ENCODE peak calls at places on chromosome 12, in eight cellular contexts. One of them, this sample, is unnamed.

GRCh38 chr12:12070674-12071661 is at the start of gene BCL2L14:
- DNase-seq in mammary epithelial cell: no peak
- DNase-seq in lower leg skin: no peak
- DNase-seq in coronary artery: no peak
- DNase-seq in GM23338: no peak
- DNase-seq in stomach: no peak
- DNase-seq in MM.1S: peak; percentile 46
- DNase-seq in testis: no peak
- DNase-seq in this sample: peak; percentile 49

GRCh38 chr12:575948-576612 is 87.2 kb downstream of the NINJ2 start:
- DNase-seq in stomach: peak; percentile 82
- DNase-seq in testis: peak; percentile 83
- DNase-seq in MM.1S: peak; percentile 75
- DNase-seq in GM23338: peak; percentile 79
- DNase-seq in mammary epithelial cell: peak; percentile 64
- DNase-seq in coronary artery: peak; percentile 88
- DNase-seq in lower leg skin: peak; percentile 95
- DNase-seq in this sample: peak; percentile 98

GRCh38 chr12:68440068-68440581 is 108.0 kb upstream of the MDM1 start:
- DNase-seq in testis: no peak
- DNase-seq in stomach: no peak
- DNase-seq in mammary epithelial cell: peak; percentile 69
- DNase-seq in MM.1S: no peak
- DNase-seq in GM23338: no peak
- DNase-seq in coronary artery: no peak
- DNase-seq in lower leg skin: no peak
- DNase-seq in this sample: no peak

GRCh38 chr12:106776897-106777296 is 2.4 kb downstream of the RIC8B start:
- DNase-seq in mammary epithelial cell: no peak
- DNase-seq in coronary artery: no peak
- DNase-seq in stomach: no peak
- DNase-seq in lower leg skin: no peak
- DNase-seq in testis: no peak
- DNase-seq in MM.1S: no peak
- DNase-seq in GM23338: no peak
- DNase-seq in this sample: no peak

GRCh38 chr12:2302711-2303255 is 250.0 kb downstream of the CACNA1C start:
- DNase-seq in MM.1S: no peak
- DNase-seq in lower leg skin: peak; percentile 82
- DNase-seq in stomach: no peak
- DNase-seq in testis: no peak
- DNase-seq in coronary artery: no peak
- DNase-seq in mammary epithelial cell: no peak
- DNase-seq in GM23338: no peak
- DNase-seq in this sample: no peak

GRCh38 chr12:67910360-67911292 is 78.6 kb upstream of the IFNG-AS1 start:
- DNase-seq in testis: no peak
- DNase-seq in GM23338: no peak
- DNase-seq in coronary artery: no peak
- DNase-seq in stomach: no peak
- DNase-seq in lower leg skin: no peak
- DNase-seq in MM.1S: no peak
- DNase-seq in mammary epithelial cell: peak; percentile 90
- DNase-seq in this sample: no peak

GRCh38 chr12:109729837-109730200 is 16.2 kb downstream of the FAM222A start:
- DNase-seq in MM.1S: no peak
- DNase-seq in mammary epithelial cell: no peak
- DNase-seq in coronary artery: no peak
- DNase-seq in lower leg skin: no peak
- DNase-seq in testis: no peak
- DNase-seq in GM23338: no peak
- DNase-seq in stomach: no peak
- DNase-seq in this sample: no peak

GRCh38 chr12:98767248-98767647 is 122.2 kb downstream of the APAF1 start:
- DNase-seq in lower leg skin: no peak
- DNase-seq in MM.1S: no peak
- DNase-seq in stomach: no peak
- DNase-seq in coronary artery: no peak
- DNase-seq in GM23338: no peak
- DNase-seq in mammary epithelial cell: no peak
- DNase-seq in testis: no peak
- DNase-seq in this sample: no peak

GRCh38 chr12:67593041-67593870 is 55.3 kb upstream of the DYRK2 start:
- DNase-seq in coronary artery: no peak
- DNase-seq in stomach: peak; percentile 82
- DNase-seq in GM23338: peak; percentile 5
- DNase-seq in MM.1S: no peak
- DNase-seq in lower leg skin: no peak
- DNase-seq in mammary epithelial cell: peak; percentile 94
- DNase-seq in testis: no peak
- DNase-seq in this sample: no peak

GRCh38 chr12:16602412-16602811 is 3.5 kb downstream of the LMO3 start:
- DNase-seq in MM.1S: no peak
- DNase-seq in mammary epithelial cell: no peak
- DNase-seq in GM23338: no peak
- DNase-seq in lower leg skin: no peak
- DNase-seq in testis: no peak
- DNase-seq in stomach: no peak
- DNase-seq in coronary artery: no peak
- DNase-seq in this sample: no peak

GRCh38 chr12:16600525-16600924 is 5.4 kb downstream of the LMO3 start:
- DNase-seq in lower leg skin: no peak
- DNase-seq in GM23338: no peak
- DNase-seq in coronary artery: no peak
- DNase-seq in stomach: no peak
- DNase-seq in testis: no peak
- DNase-seq in mammary epithelial cell: no peak
- DNase-seq in MM.1S: no peak
- DNase-seq in this sample: no peak

GRCh38 chr12:16594796-16595195 is 11.2 kb downstream of the LMO3 start:
- DNase-seq in MM.1S: no peak
- DNase-seq in testis: no peak
- DNase-seq in mammary epithelial cell: no peak
- DNase-seq in stomach: no peak
- DNase-seq in coronary artery: no peak
- DNase-seq in GM23338: no peak
- DNase-seq in lower leg skin: no peak
- DNase-seq in this sample: no peak

GRCh38 chr12:16603265-16603915 is 2.6 kb downstream of the LMO3 start:
- DNase-seq in lower leg skin: no peak
- DNase-seq in testis: no peak
- DNase-seq in stomach: no peak
- DNase-seq in MM.1S: no peak
- DNase-seq in coronary artery: no peak
- DNase-seq in GM23338: no peak
- DNase-seq in mammary epithelial cell: no peak
- DNase-seq in this sample: no peak

DNA sequence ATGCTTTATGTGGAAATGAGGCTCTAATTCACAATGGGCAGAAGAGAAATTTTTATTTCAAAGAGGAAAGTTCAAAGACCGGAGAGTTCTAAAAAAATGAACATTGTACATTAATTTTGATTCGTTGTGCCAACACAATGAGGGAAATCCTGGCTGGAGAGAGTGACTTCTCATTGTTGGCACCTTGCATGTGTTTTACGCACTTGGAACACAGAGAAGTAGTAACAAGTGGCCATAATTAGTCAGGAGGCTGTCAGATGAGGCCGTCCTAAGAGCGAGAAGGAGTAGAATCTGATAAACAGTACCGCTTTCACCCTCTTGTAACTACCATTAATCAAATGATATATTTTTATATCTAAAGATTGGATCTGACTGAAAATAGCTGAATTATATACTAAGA is 6.9 kb downstream of the LMO3 start:
- DNase-seq in stomach: no peak
- DNase-seq in lower leg skin: no peak
- DNase-seq in testis: no peak
- DNase-seq in GM23338: no peak
- DNase-seq in MM.1S: no peak
- DNase-seq in coronary artery: no peak
- DNase-seq in mammary epithelial cell: no peak
- DNase-seq in this sample: no peak
- H3K4me3 ChIP-seq in stomach: no peak overlapping the region
- H3K4me3 ChIP-seq in lower leg skin: no peak overlapping the region
- H3K4me3 ChIP-seq in testis: no peak overlapping the region
- H3K4me3 ChIP-seq in GM23338: no peak overlapping the region
- H3K4me3 ChIP-seq in MM.1S: no peak overlapping the region
- H3K4me3 ChIP-seq in coronary artery: no peak overlapping the region
- H3K4me3 ChIP-seq in mammary epithelial cell: no peak overlapping the region
- H3K4me3 ChIP-seq in this sample: no peak overlapping the region

GRCh38 chr12:46372852-46373302 is 304 bp upstream of the SLC38A2 start:
- DNase-seq in mammary epithelial cell: no peak
- DNase-seq in GM23338: peak; percentile 95
- DNase-seq in stomach: no peak
- DNase-seq in MM.1S: no peak
- DNase-seq in coronary artery: peak; percentile 78
- DNase-seq in testis: no peak
- DNase-seq in lower leg skin: no peak
- DNase-seq in this sample: peak; percentile 98

GRCh38 chr12:46376579-46376978 is 4.0 kb upstream of the SLC38A2 start:
- DNase-seq in stomach: no peak
- DNase-seq in testis: no peak
- DNase-seq in coronary artery: no peak
- DNase-seq in GM23338: no peak
- DNase-seq in mammary epithelial cell: no peak
- DNase-seq in lower leg skin: no peak
- DNase-seq in MM.1S: no peak
- DNase-seq in this sample: no peak

GRCh38 chr12:46374286-46374685 is 1.7 kb upstream of the SLC38A2 start:
- DNase-seq in stomach: no peak
- DNase-seq in testis: no peak
- DNase-seq in GM23338: no peak
- DNase-seq in lower leg skin: no peak
- DNase-seq in mammary epithelial cell: no peak
- DNase-seq in coronary artery: no peak
- DNase-seq in MM.1S: no peak
- DNase-seq in this sample: no peak

GRCh38 chr12:46373303-46374182 is 970 bp upstream of the SLC38A2 start:
- DNase-seq in GM23338: peak; percentile 79
- DNase-seq in stomach: peak; percentile 51
- DNase-seq in testis: peak; percentile 68
- DNase-seq in coronary artery: peak; percentile 85
- DNase-seq in MM.1S: peak; percentile 53
- DNase-seq in lower leg skin: peak; percentile 92
- DNase-seq in mammary epithelial cell: peak; percentile 58
- DNase-seq in this sample: peak; percentile 61

GRCh38 chr12:46374711-46375110 is 2.1 kb upstream of the SLC38A2 start:
- DNase-seq in stomach: no peak
- DNase-seq in testis: no peak
- DNase-seq in GM23338: no peak
- DNase-seq in lower leg skin: no peak
- DNase-seq in MM.1S: no peak
- DNase-seq in mammary epithelial cell: no peak
- DNase-seq in coronary artery: no peak
- DNase-seq in this sample: no peak
- H3K4me3 ChIP-seq in stomach: no peak overlapping the region
- H3K4me3 ChIP-seq in testis: no peak overlapping the region
- H3K4me3 ChIP-seq in GM23338: no peak overlapping the region
- H3K4me3 ChIP-seq in lower leg skin: no peak overlapping the region
- H3K4me3 ChIP-seq in MM.1S: no peak overlapping the region
- H3K4me3 ChIP-seq in mammary epithelial cell: no peak overlapping the region
- H3K4me3 ChIP-seq in coronary artery: no peak overlapping the region
- H3K4me3 ChIP-seq in this sample: no peak overlapping the region

GRCh38 chr12:52249041-52249461 is 16.0 kb downstream of the KRT7 start:
- DNase-seq in lower leg skin: peak; percentile 85
- DNase-seq in coronary artery: peak; percentile 93
- DNase-seq in mammary epithelial cell: no peak
- DNase-seq in MM.1S: no peak
- DNase-seq in stomach: peak; percentile 84
- DNase-seq in GM23338: no peak
- DNase-seq in testis: no peak
- DNase-seq in this sample: no peak

GRCh38 chr12:52250048-52250990 is 17.3 kb downstream of the KRT7 start:
- DNase-seq in GM23338: peak; percentile 68
- DNase-seq in lower leg skin: peak; percentile 82
- DNase-seq in mammary epithelial cell: no peak
- DNase-seq in MM.1S: no peak
- DNase-seq in coronary artery: peak; percentile 68
- DNase-seq in stomach: no peak
- DNase-seq in testis: no peak
- DNase-seq in this sample: peak; percentile 80

GRCh38 chr12:52247622-52248540 is 14.8 kb downstream of the KRT7 start:
- DNase-seq in mammary epithelial cell: no peak
- DNase-seq in lower leg skin: peak; percentile 74
- DNase-seq in coronary artery: peak; percentile 53
- DNase-seq in MM.1S: no peak
- DNase-seq in testis: no peak
- DNase-seq in GM23338: no peak
- DNase-seq in stomach: no peak
- DNase-seq in this sample: peak; percentile 45

GRCh38 chr12:52248541-52249035 is 15.5 kb downstream of the KRT7 start:
- DNase-seq in mammary epithelial cell: no peak
- DNase-seq in stomach: peak; percentile 17
- DNase-seq in lower leg skin: peak; percentile 74
- DNase-seq in GM23338: no peak
- DNase-seq in testis: no peak
- DNase-seq in coronary artery: no peak
- DNase-seq in MM.1S: no peak
- DNase-seq in this sample: peak; percentile 48

GRCh38 chr12:52249511-52250047 is 16.5 kb downstream of the KRT7 start:
- DNase-seq in testis: no peak
- DNase-seq in stomach: no peak
- DNase-seq in MM.1S: no peak
- DNase-seq in mammary epithelial cell: no peak
- DNase-seq in lower leg skin: peak; percentile 59
- DNase-seq in GM23338: no peak
- DNase-seq in coronary artery: no peak
- DNase-seq in this sample: no peak
- H3K4me3 ChIP-seq in testis: no peak overlapping the region
- H3K4me3 ChIP-seq in stomach: no peak overlapping the region
- H3K4me3 ChIP-seq in MM.1S: no peak overlapping the region
- H3K4me3 ChIP-seq in mammary epithelial cell: no peak overlapping the region
- H3K4me3 ChIP-seq in lower leg skin: no peak overlapping the region
- H3K4me3 ChIP-seq in GM23338: peak overlapping the region; percentile 59
- H3K4me3 ChIP-seq in coronary artery: peak overlapping the region; percentile 39
- H3K4me3 ChIP-seq in this sample: no peak overlapping the region

GRCh38 chr12:117300131-117300530 is 61.3 kb downstream of the NOS1 start:
- DNase-seq in MM.1S: no peak
- DNase-seq in lower leg skin: no peak
- DNase-seq in testis: no peak
- DNase-seq in coronary artery: no peak
- DNase-seq in mammary epithelial cell: no peak
- DNase-seq in stomach: no peak
- DNase-seq in GM23338: no peak
- DNase-seq in this sample: no peak

GRCh38 chr12:117294206-117294605 is 67.2 kb downstream of the NOS1 start:
- DNase-seq in GM23338: peak; percentile 41
- DNase-seq in stomach: no peak
- DNase-seq in MM.1S: no peak
- DNase-seq in lower leg skin: no peak
- DNase-seq in testis: no peak
- DNase-seq in coronary artery: no peak
- DNase-seq in mammary epithelial cell: no peak
- DNase-seq in this sample: peak; percentile 68

GRCh38 chr12:117298191-117298590 is 63.2 kb downstream of the NOS1 start:
- DNase-seq in MM.1S: no peak
- DNase-seq in testis: no peak
- DNase-seq in mammary epithelial cell: no peak
- DNase-seq in GM23338: no peak
- DNase-seq in lower leg skin: no peak
- DNase-seq in coronary artery: no peak
- DNase-seq in stomach: no peak
- DNase-seq in this sample: no peak

GRCh38 chr12:117293510-117293909 is 67.9 kb downstream of the NOS1 start:
- DNase-seq in coronary artery: no peak
- DNase-seq in mammary epithelial cell: no peak
- DNase-seq in testis: no peak
- DNase-seq in GM23338: no peak
- DNase-seq in MM.1S: no peak
- DNase-seq in lower leg skin: no peak
- DNase-seq in stomach: no peak
- DNase-seq in this sample: no peak

GRCh38 chr12:117298648-117299225 is 62.7 kb downstream of the NOS1 start:
- DNase-seq in coronary artery: no peak
- DNase-seq in MM.1S: no peak
- DNase-seq in testis: no peak
- DNase-seq in stomach: no peak
- DNase-seq in GM23338: no peak
- DNase-seq in lower leg skin: no peak
- DNase-seq in mammary epithelial cell: no peak
- DNase-seq in this sample: no peak
- H3K4me3 ChIP-seq in coronary artery: no peak overlapping the region
- H3K4me3 ChIP-seq in MM.1S: no peak overlapping the region
- H3K4me3 ChIP-seq in testis: no peak overlapping the region
- H3K4me3 ChIP-seq in stomach: no peak overlapping the region
- H3K4me3 ChIP-seq in GM23338: no peak overlapping the region
- H3K4me3 ChIP-seq in lower leg skin: no peak overlapping the region
- H3K4me3 ChIP-seq in mammary epithelial cell: no peak overlapping the region
- H3K4me3 ChIP-seq in this sample: no peak overlapping the region